ENCODE peak calls at places on chromosomes 1 and 21, in six cellular contexts. V is lower lobe of right lung; F is esophagus muscularis mucosa; J is CD4-positive, CD25-positive, alpha-beta regulatory T cell; K is neural progenitor cell; S is suprapubic skin. L is an unnamed sample. For H3K9me3, the result is how much of the 10 kb centered on the place peaks cover.

GRCh38 chr1:914253-914890 is 9.4 kb upstream of the SAMD11 start:
- DNase-seq in V (no peak), J (no peak), K (no peak), S (peak), F (no peak), L (peak)

GRCh38 chr1:36400825-36401601 is 3.3 kb upstream of the LSM10 start:
- DNase-seq in J (peak), V (peak), F (peak), S (peak), K (peak), L (no peak)

GRCh38 chr21:16002872-16003466 is 273.2 kb downstream of the USP25 start:
- DNase-seq in K (no peak), V (no peak), F (no peak), J (no peak), S (no peak), L (no peak)

GRCh38 chr1:12594966-12595838 is 22.8 kb downstream of the DHRS3 start:
- DNase-seq in K (peak), J (no peak), F (peak), V (peak), S (peak), L (no peak)

GRCh38 chr1:27241677-27242076 is 7.2 kb downstream of the WDTC1 start:
- DNase-seq in F (no peak), S (no peak), J (no peak), V (no peak), K (no peak), L (no peak)

GRCh38 chr1:203627819-203628184 is 1.2 kb downstream of the ATP2B4 start:
- DNase-seq in F (no peak), S (no peak), J (no peak), V (peak), K (peak), L (no peak)

GRCh38 chr1:203276408-203276807 is 28.9 kb upstream of the BTG2 start:
- DNase-seq in J (no peak), S (no peak), V (no peak), F (no peak), K (no peak), L (no peak)

GRCh38 chr1:117370071-117370470 is 2.8 kb downstream of the MAN1A2 start:
- DNase-seq in S (no peak), F (no peak), V (no peak), J (no peak), K (no peak), L (no peak)

GRCh38 chr1:15422871-15423270 is 13.2 kb downstream of the EFHD2 start:
- DNase-seq in J (no peak), K (no peak), V (no peak), S (no peak), F (no peak), L (no peak)

GRCh38 chr1:242237051-242237450 is 238.2 kb upstream of the MAP1LC3C start:
- DNase-seq in F (no peak), S (no peak), V (no peak), J (no peak), K (no peak), L (no peak)

GRCh38 chr1:151606384-151606783 is 5.5 kb upstream of the SNX27 start:
- DNase-seq in K (no peak), J (no peak), F (no peak), V (no peak), S (no peak), L (no peak)

GRCh38 chr1:53375440-53375839 is 47.6 kb upstream of the LRP8 start:
- DNase-seq in S (peak), F (no peak), K (no peak), V (no peak), J (no peak), L (no peak)

GRCh38 chr1:153437236-153437635 is 20.9 kb downstream of the S100A7A start:
- DNase-seq in F (no peak), K (no peak), V (no peak), J (no peak), S (no peak), L (no peak)

GRCh38 chr1:161215079-161215478 is at the start of gene FCER1G:
- DNase-seq in K (no peak), V (peak), S (no peak), J (peak), F (no peak), L (no peak)

GRCh38 chr1:68331117-68331865 is 99.0 kb upstream of the WLS start:
- DNase-seq in F (no peak), S (no peak), J (no peak), K (no peak), V (no peak), L (no peak)

GRCh38 chr21:31185663-31186062 is 147.4 kb upstream of the KRTAP19-8 start:
- DNase-seq in S (no peak), F (no peak), J (peak), V (no peak), K (no peak), L (no peak)

GRCh38 chr21:35375115-35375514 is 326.0 kb upstream of the RUNX1 start:
- DNase-seq in S (no peak), V (no peak), J (no peak), K (no peak), F (no peak), L (no peak)

GRCh38 chr1:17717595-17717994 is 37.5 kb upstream of the ACTL8 start:
- DNase-seq in F (no peak), J (no peak), V (no peak), S (no peak), K (no peak), L (no peak)

GRCh38 chr21:42093991-42094417 is 22.9 kb downstream of the UMODL1 start:
- DNase-seq in S (peak), V (no peak), K (no peak), F (no peak), J (no peak), L (no peak)

GRCh38 chr1:194159941-194160340 is 973.5 kb upstream of the B3GALT2 start:
- DNase-seq in V (no peak), J (no peak), K (no peak), S (no peak), F (no peak), L (no peak)

GRCh38 chr1:43068911-43069310 is 103.2 kb downstream of the EBNA1BP2 start:
- DNase-seq in S (no peak), F (no peak), J (no peak), K (no peak), V (no peak), L (no peak)

GRCh38 chr1:159204071-159204790 is 444 bp upstream of the ACKR1 start:
- DNase-seq in S (no peak), K (no peak), F (no peak), J (no peak), V (no peak), L (no peak)

GRCh38 chr1:63867429-63868176 is 93.8 kb downstream of the ROR1 start:
- DNase-seq in K (no peak), S (no peak), J (no peak), F (no peak), V (no peak), L (no peak)

GRCh38 chr1:31483012-31483946 is 70.3 kb downstream of the SERINC2 start:
- DNase-seq in J (no peak), K (no peak), S (peak), F (no peak), V (no peak), L (no peak)

GRCh38 chr1:246213947-246214346 is 293.1 kb downstream of the SMYD3 start:
- DNase-seq in F (no peak), V (no peak), S (no peak), J (no peak), K (no peak), L (no peak)

GRCh38 chr1:244730153-244730933 is 77.4 kb downstream of the DESI2 start:
- DNase-seq in J (peak), S (no peak), F (no peak), K (peak), V (peak), L (no peak)

GRCh38 chr21:25689226-25689625 is 45.5 kb downstream of the ATP5PF start:
- DNase-seq in V (no peak), S (no peak), K (no peak), F (no peak), J (no peak), L (no peak)

GRCh38 chr1:220966473-220966872 is 87.2 kb downstream of the HLX start:
- DNase-seq in S (no peak), J (no peak), F (no peak), K (no peak), V (no peak), L (no peak)

GRCh38 chr21:45380566-45380965 is 24.4 kb upstream of the COL18A1 start:
- DNase-seq in S (peak), V (peak), J (no peak), F (no peak), K (no peak), L (no peak)

GRCh38 chr1:205680073-205680851 is at the start of gene SLC45A3:
- DNase-seq in F (no peak), J (peak), V (peak), S (no peak), K (peak), L (no peak)
- H3K9me3 ChIP-seq in F (under half), J (under half), V (under half), S (under half), K (under half), L (under half)

GRCh38 chr1:173489149-173489600 is 12.0 kb downstream of the PRDX6 start:
- DNase-seq in S (no peak), F (no peak), V (no peak), K (peak), J (no peak), L (no peak)

GRCh38 chr1:173488001-173488400 is 10.9 kb downstream of the PRDX6 start:
- DNase-seq in V (no peak), K (no peak), J (no peak), F (no peak), S (no peak), L (no peak)

GRCh38 chr1:173496757-173497323 is 19.7 kb downstream of the PRDX6 start:
- DNase-seq in V (no peak), F (no peak), S (no peak), K (no peak), J (no peak), L (no peak)

GRCh38 chr1:173489929-173490328 is 12.8 kb downstream of the PRDX6 start:
- DNase-seq in J (no peak), F (no peak), V (no peak), K (no peak), S (no peak), L (no peak)

GRCh38 chr1:173491508-173491907 is 14.4 kb downstream of the PRDX6 start:
- DNase-seq in F (no peak), S (no peak), J (no peak), V (no peak), K (no peak), L (no peak)
- H3K9me3 ChIP-seq in F (under half), S (under half), J (under half), V (under half), K (under half), L (under half)

GRCh38 chr1:2939041-2939552 is 82.2 kb upstream of the ACTRT2 start:
- DNase-seq in S (no peak), J (no peak), V (peak), F (no peak), K (no peak), L (no peak)
- H3K9me3 ChIP-seq in S (under half), J (under half), V (under half), F (under half), K (under half), L (under half)

DNA sequence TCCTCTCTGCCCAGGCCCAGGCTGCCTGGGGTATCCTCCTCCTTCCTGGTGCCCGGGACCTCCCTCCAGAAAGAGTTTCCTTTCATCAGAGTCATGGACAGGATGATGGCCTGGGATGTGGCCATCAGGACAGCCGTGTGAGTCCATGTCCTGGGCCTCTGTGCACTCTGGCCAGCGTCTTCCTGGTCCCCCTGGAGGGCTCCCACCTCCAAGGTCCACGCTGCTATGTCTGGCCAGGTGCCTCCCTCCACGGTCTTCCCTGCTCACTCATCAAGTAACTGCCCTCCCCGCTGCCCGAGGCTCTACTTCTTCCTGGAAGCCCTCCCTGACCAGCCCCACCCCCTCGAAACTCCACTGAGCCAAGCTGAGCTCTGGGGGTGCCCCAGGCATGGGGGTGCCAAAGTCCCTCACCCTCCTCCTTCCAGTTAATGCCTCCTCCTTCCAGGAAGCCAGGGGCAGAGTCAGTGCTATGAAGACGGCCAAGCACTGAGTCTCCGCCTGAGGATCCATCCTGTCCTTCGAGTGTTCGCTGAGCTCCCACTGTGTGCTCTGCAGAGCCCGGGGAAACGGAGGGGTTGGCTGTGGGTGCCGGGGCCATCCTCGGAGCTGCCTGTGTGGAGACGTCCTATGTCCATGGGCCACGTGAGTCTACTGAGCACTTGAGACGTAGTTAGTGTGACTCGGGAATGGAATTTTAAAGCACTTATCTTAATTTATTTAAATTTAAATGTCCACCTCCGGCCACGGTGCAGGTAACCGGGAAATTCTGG is 28.5 kb upstream of the TTC34 start:
- DNase-seq in F (no peak), J (no peak), S (no peak), V (peak), K (no peak), L (no peak)
- H3K9me3 ChIP-seq in F (under half), J (under half), S (under half), V (under half), K (under half), L (under half)

GRCh38 chr1:157505481-157506272 is 46.6 kb downstream of the FCRL5 start:
- DNase-seq in F (no peak), K (peak), J (peak), S (no peak), V (no peak), L (no peak)
- H3K9me3 ChIP-seq in F (under half), K (under half), J (under half), S (under half), V (under half), L (under half)

GRCh38 chr1:81420760-81421159 is 380.0 kb upstream of the ADGRL2 start:
- DNase-seq in K (no peak), V (no peak), J (no peak), S (no peak), F (no peak), L (no peak)
- H3K9me3 ChIP-seq in K (under half), V (under half), J (under half), S (under half), F (under half), L (under half)

GRCh38 chr1:2969870-2970291 is 51.4 kb upstream of the ACTRT2 start:
- DNase-seq in K (no peak), J (no peak), V (no peak), F (no peak), S (peak), L (no peak)
- H3K9me3 ChIP-seq in K (under half), J (under half), V (under half), F (under half), S (under half), L (under half)

DNA sequence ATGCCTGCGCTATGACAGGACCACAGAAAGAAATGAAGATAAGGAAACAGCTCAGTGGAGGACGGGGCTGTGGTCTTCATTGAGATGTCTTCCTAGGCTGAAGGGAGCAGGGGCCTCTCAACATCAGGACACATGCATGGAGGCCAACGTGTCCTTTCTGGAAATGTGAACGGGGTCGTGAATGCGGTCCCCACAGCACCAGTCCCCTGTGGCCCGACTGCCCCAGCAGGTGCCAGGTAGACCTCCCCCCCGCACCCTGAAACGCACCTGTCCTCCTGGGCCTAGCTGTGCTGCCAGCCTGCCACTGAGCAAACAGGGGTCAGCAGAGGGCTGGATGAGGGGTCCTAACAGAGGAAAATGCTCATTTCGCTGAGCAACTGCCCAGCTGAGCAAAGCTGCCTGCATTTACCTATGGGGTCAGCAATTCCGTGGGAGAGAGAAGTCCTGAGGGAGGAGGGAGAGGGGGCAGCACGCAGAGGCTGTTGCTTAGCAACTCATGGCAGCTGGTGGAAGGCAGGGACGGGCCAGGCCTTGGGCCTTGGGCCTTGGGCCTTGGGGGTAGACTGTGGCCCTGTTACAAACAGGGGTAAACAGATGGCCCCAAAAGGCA is 77.4 kb downstream of the NPHP4 start:
- DNase-seq in K (no peak), F (no peak), V (no peak), J (no peak), S (no peak), L (no peak)
- H3K9me3 ChIP-seq in K (under half), F (under half), V (under half), J (under half), S (under half), L (under half)

L was measured in T-helper 17 cell.